ENCODE peak calls at places on chromosomes 7 and 10, in six cellular contexts. D is stomach, U is PC-3, Q is astrocyte, K is heart right ventricle, Y is hepatocyte. L is an unnamed sample.

GRCh38 chr10:27742926-27743735 is 2.5 kb downstream of the MKX start:
- DNase-seq in D (peak), U (peak), Q (no peak), K (no peak), Y (peak), L (peak)

GRCh38 chr10:60845038-60845437 is 66.8 kb downstream of the CDK1 start:
- DNase-seq in D (no peak), U (no peak), Q (no peak), K (no peak), Y (no peak), L (no peak)

GRCh38 chr10:75616076-75616475 is 184.7 kb downstream of the LRMDA start:
- DNase-seq in D (no peak), U (no peak), Q (no peak), K (no peak), Y (no peak), L (no peak)

GRCh38 chr7:130950741-130951140 is 216.7 kb upstream of the KLF14 start:
- DNase-seq in D (no peak), U (no peak), Q (no peak), K (no peak), Y (no peak), L (no peak)

GRCh38 chr10:33334839-33335549 is 527 bp upstream of the NRP1 start:
- DNase-seq in D (peak), U (peak), Q (peak), K (peak), Y (peak), L (peak)

GRCh38 chr7:112869111-112869774 is 79.0 kb upstream of the TMEM168 start:
- DNase-seq in D (peak), U (peak), Q (no peak), K (no peak), Y (peak), L (peak)

GRCh38 chr10:12579954-12580858 is 230.9 kb downstream of the CAMK1D start:
- DNase-seq in D (no peak), U (no peak), Q (peak), K (no peak), Y (no peak), L (peak)

GRCh38 chr7:138865843-138866242 is 67.8 kb upstream of the ATP6V0A4 start:
- DNase-seq in D (no peak), U (peak), Q (no peak), K (no peak), Y (no peak), L (no peak)

GRCh38 chr10:93835770-93836169 is 58.0 kb upstream of the SLC35G1 start:
- DNase-seq in D (no peak), U (no peak), Q (no peak), K (no peak), Y (no peak), L (no peak)

GRCh38 chr7:155729847-155730246 is 82.4 kb downstream of the SHH start:
- DNase-seq in D (no peak), U (peak), Q (peak), K (no peak), Y (no peak), L (peak)

GRCh38 chr10:63608511-63608910 is 87.3 kb downstream of the REEP3 start:
- DNase-seq in D (no peak), U (no peak), Q (no peak), K (no peak), Y (no peak), L (no peak)

GRCh38 chr7:1537631-1538412 is 7.3 kb downstream of the MAFK start:
- DNase-seq in D (peak), U (peak), Q (peak), K (peak), Y (peak), L (peak)

GRCh38 chr10:84397735-84398144 is 69.4 kb downstream of the CCSER2 start:
- DNase-seq in D (no peak), U (no peak), Q (no peak), K (no peak), Y (no peak), L (no peak)

GRCh38 chr7:134850048-134850447 is 70.6 kb downstream of the CALD1 start:
- DNase-seq in D (no peak), U (no peak), Q (no peak), K (no peak), Y (no peak), L (no peak)

GRCh38 chr10:73956476-73957338 is 41.2 kb upstream of the VCL start:
- DNase-seq in D (no peak), U (peak), Q (peak), K (no peak), Y (no peak), L (peak)

GRCh38 chr7:95213148-95213547 is 111.2 kb downstream of the PON1 start:
- DNase-seq in D (no peak), U (no peak), Q (no peak), K (no peak), Y (no peak), L (peak)

GRCh38 chr7:95690367-95690947 is 81.9 kb upstream of the DYNC1I1 start:
- DNase-seq in D (no peak), U (peak), Q (peak), K (no peak), Y (peak), L (peak)

DNA sequence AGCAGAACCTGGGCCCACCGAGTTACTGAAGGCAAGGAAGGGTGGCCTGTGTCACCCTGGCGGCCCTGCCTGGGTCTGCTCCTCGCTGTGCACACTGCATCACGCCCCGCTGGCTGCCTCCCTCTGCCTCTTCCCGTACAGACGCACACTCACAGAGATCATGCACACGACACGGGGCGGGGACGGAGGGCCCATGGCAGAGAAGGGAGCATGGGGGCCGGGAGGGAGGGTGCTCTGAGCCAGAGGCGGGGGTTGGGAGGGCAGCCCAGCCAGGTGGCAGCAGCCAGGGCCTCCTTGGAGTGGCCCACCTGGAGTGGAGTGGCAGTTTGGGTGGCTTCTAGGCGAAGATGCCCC is 16.6 kb downstream of the BUD23 start:
- DNase-seq in D (no peak), U (no peak), Q (no peak), K (no peak), Y (peak), L (no peak)
- H3K27ac ChIP-seq in D (no peak), U (no peak), Q (no peak), K (no peak), Y (peak), L (no peak)

GRCh38 chr10:78934499-78934898 is 134.3 kb upstream of the ZMIZ1 start:
- DNase-seq in D (no peak), U (no peak), Q (no peak), K (no peak), Y (no peak), L (peak)

GRCh38 chr10:78931333-78932083 is 137.3 kb upstream of the ZMIZ1 start:
- DNase-seq in D (peak), U (peak), Q (peak), K (peak), Y (peak), L (peak)

GRCh38 chr10:78933828-78934227 is 134.9 kb upstream of the ZMIZ1 start:
- DNase-seq in D (no peak), U (no peak), Q (no peak), K (no peak), Y (no peak), L (no peak)

GRCh38 chr10:78932861-78933260 is 135.9 kb upstream of the ZMIZ1 start:
- DNase-seq in D (peak), U (no peak), Q (no peak), K (no peak), Y (no peak), L (no peak)

DNA sequence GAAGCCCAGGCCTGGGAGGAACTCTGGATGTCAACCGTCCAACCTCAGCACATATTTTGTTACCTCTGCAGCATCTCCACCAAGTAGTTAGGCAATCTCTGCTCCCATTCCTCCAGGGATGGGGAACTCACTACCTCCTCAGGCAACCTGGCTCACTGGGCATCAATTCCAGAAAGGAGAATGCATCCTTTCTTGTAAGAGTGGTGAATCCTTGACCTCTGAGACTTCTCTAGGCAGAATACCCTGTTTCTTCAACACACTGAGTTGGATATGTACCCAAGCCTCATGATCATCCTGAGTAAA is 136.7 kb upstream of the ZMIZ1 start:
- DNase-seq in D (no peak), U (no peak), Q (no peak), K (no peak), Y (no peak), L (no peak)
- H3K27ac ChIP-seq in D (peak), U (no peak), Q (no peak), K (peak), Y (peak), L (peak)

GRCh38 chr7:35717516-35717915 is 22.6 kb upstream of the HERPUD2 start:
- DNase-seq in D (no peak), U (no peak), Q (no peak), K (no peak), Y (no peak), L (no peak)

GRCh38 chr7:35717013-35717412 is 22.1 kb upstream of the HERPUD2 start:
- DNase-seq in D (no peak), U (no peak), Q (no peak), K (no peak), Y (no peak), L (no peak)

GRCh38 chr7:35720032-35720431 is 25.1 kb upstream of the HERPUD2 start:
- DNase-seq in D (no peak), U (no peak), Q (no peak), K (no peak), Y (no peak), L (no peak)

GRCh38 chr7:35716038-35716803 is 21.3 kb upstream of the HERPUD2 start:
- DNase-seq in D (peak), U (no peak), Q (no peak), K (no peak), Y (no peak), L (peak)

GRCh38 chr7:35718047-35718446 is 23.1 kb upstream of the HERPUD2 start:
- DNase-seq in D (no peak), U (no peak), Q (no peak), K (no peak), Y (no peak), L (no peak)
- H3K27ac ChIP-seq in D (no peak), U (no peak), Q (no peak), K (peak), Y (peak), L (no peak)

GRCh38 chr7:157299613-157300405 is 37.0 kb upstream of the DNAJB6 start:
- DNase-seq in D (no peak), U (peak), Q (no peak), K (no peak), Y (no peak), L (no peak)
- H3K27ac ChIP-seq in D (no peak), U (no peak), Q (no peak), K (no peak), Y (no peak), L (no peak)

GRCh38 chr10:7542189-7542914 is 124.4 kb downstream of the ITIH5 start:
- DNase-seq in D (no peak), U (no peak), Q (no peak), K (no peak), Y (no peak), L (no peak)
- H3K27ac ChIP-seq in D (peak), U (no peak), Q (peak), K (peak), Y (peak), L (no peak)

DNA sequence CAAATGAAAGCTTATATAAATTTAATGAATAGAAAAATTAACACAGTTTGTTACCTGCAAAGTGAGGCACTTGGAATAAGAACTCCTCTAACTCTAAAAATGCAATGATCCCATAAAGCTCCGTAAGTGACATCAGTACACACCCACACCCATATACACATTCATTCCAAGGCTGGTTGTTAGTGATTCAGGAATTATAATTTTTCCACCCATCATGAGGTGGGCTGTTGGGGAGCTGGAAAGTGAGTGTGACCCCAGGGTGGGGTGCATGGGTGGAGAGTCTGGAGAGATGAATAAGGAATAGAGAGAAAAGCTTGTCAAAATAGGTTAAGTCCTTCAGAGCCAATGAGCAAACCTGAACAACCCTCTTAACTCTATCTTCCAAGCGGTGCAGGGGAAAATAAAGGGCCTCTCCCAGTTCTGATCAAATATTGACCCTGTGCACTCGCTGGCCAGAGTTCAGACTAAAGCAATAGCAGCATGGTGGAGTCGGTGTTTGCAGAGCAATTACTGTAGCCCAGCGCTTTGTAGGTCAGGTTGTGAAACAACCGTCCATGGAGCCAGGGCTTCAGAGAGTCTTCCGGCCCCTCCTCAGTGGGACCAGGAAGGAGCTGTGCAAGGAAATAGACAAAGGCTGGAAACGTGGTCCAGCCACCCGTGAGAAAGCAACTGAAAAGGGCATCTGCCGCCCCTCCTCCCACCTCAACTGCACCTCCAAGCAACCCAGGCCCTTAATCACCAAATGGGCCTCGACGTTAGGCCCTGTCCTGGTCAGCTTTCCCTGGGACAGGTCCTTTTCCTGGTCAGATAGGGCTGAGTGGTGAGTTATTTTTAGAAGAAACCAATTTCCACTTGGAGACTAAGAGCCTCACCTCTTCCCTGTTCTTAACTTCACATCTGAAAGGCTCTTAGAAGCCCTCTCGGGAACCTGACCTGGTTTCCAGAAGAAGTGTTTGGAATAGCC is 61.2 kb downstream of the SH3PXD2A start:
- DNase-seq in D (peak), U (peak), Q (no peak), K (no peak), Y (peak), L (no peak)
- H3K27ac ChIP-seq in D (peak), U (peak), Q (no peak), K (peak), Y (peak), L (no peak)

GRCh38 chr10:119375574-119376265 is 166.8 kb downstream of the RGS10 start:
- DNase-seq in D (peak), U (no peak), Q (no peak), K (no peak), Y (peak), L (peak)
- H3K27ac ChIP-seq in D (peak), U (no peak), Q (no peak), K (peak), Y (no peak), L (peak)

GRCh38 chr7:44105832-44106231 is 1.7 kb downstream of the AEBP1 start:
- DNase-seq in D (no peak), U (no peak), Q (no peak), K (no peak), Y (no peak), L (no peak)

GRCh38 chr7:44103941-44104879 is at the start of gene AEBP1:
- DNase-seq in D (no peak), U (no peak), Q (peak), K (no peak), Y (peak), L (peak)

GRCh38 chr7:44103566-44103940 is 592 bp upstream of the AEBP1 start:
- DNase-seq in D (no peak), U (no peak), Q (no peak), K (no peak), Y (no peak), L (no peak)

GRCh38 chr7:44106311-44107065 is 2.3 kb downstream of the AEBP1 start:
- DNase-seq in D (no peak), U (no peak), Q (no peak), K (no peak), Y (no peak), L (no peak)

GRCh38 chr7:44104880-44105771 is 981 bp downstream of the AEBP1 start:
- DNase-seq in D (no peak), U (no peak), Q (peak), K (no peak), Y (peak), L (peak)
- H3K27ac ChIP-seq in D (peak), U (no peak), Q (peak), K (peak), Y (peak), L (peak)

DNA sequence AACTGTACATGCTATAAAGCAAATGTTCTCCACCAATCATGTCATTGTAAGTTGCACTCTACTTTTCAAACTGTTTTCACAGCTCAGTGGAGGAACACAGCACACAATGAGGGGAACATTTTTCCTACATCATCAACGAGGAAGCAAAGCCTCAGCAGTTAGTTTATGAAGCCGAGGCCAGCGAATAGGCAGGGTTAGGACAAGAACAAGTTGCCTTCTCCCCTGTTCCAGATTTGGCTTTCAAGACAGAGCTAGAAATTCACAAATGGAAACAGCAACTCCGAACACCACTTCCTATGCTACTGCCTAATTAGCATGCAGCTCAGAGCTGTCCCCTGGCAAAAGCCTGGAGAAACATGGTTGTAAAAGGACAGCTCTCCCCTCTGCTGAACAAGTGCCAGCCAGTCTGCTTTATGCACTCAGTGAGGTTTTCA is 19.8 kb downstream of the ITGB8 start:
- DNase-seq in D (no peak), U (no peak), Q (peak), K (no peak), Y (peak), L (no peak)
- H3K27ac ChIP-seq in D (peak), U (peak), Q (peak), K (no peak), Y (peak), L (no peak)

GRCh38 chr7:24962418-24962962 is 17.5 kb downstream of the OSBPL3 start:
- DNase-seq in D (peak), U (no peak), Q (no peak), K (no peak), Y (no peak), L (no peak)

GRCh38 chr7:24959735-24960485 is 20.1 kb downstream of the OSBPL3 start:
- DNase-seq in D (no peak), U (no peak), Q (peak), K (no peak), Y (no peak), L (no peak)

GRCh38 chr7:24965831-24966708 is 13.9 kb downstream of the OSBPL3 start:
- DNase-seq in D (no peak), U (peak), Q (peak), K (no peak), Y (peak), L (no peak)

GRCh38 chr7:24964177-24964576 is 15.8 kb downstream of the OSBPL3 start:
- DNase-seq in D (no peak), U (no peak), Q (no peak), K (no peak), Y (no peak), L (no peak)

DNA sequence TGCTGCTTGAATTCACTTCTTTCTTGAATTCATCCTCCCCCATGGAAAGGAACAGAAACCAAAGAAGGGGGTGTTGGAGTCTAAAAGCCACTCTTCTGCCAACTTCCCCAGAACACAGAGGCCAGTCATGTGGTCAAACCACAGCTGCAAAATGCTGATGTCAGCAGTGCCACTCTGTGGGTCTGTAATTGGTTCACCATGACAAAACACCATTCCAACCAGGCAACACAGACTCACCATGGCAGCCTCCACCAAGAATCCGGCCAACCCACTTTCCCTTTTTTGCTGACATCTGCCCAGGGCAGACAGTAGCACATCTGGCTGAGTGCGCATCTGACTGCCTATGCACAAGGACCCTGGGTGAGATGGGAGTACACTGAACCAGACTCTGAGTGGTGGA is 16.8 kb downstream of the OSBPL3 start:
- DNase-seq in D (peak), U (no peak), Q (peak), K (peak), Y (no peak), L (peak)
- H3K27ac ChIP-seq in D (no peak), U (no peak), Q (no peak), K (no peak), Y (no peak), L (no peak)